ENCODE peak calls at places on chromosomes 5 and 9, in ten cellular contexts. Q is SK-N-SH, H is GM23248, F is Karpas-422, L is PC-9, N is OCI-LY7, K is hepatocyte, X is MM.1S, C is HCT116, M is GM23338. R is an unnamed sample. For H3K9me2, the result is how much of the 10 kb centered on the place peaks cover.

GRCh38 chr9:127091526-127091925 is 30.9 kb downstream of the ANGPTL2 start:
- DNase-seq in Q (no peak), H (no peak), F (no peak), L (no peak), N (no peak), K (no peak), X (no peak), C (no peak), M (no peak), R (no peak)

GRCh38 chr5:179033004-179033580 is 9.5 kb downstream of the ZNF879 start:
- DNase-seq in Q (no peak), H (peak), F (no peak), L (no peak), N (no peak), K (no peak), X (no peak), C (no peak), M (no peak), R (no peak)

GRCh38 chr9:87184956-87185642 is 237.8 kb upstream of the GAS1 start:
- DNase-seq in Q (no peak), H (peak), F (no peak), L (no peak), N (no peak), K (no peak), X (no peak), C (no peak), M (no peak), R (no peak)

GRCh38 chr5:13359326-13359725 is 585.2 kb downstream of the DNAH5 start:
- DNase-seq in Q (no peak), H (peak), F (no peak), L (no peak), N (no peak), K (no peak), X (no peak), C (no peak), M (no peak), R (peak)

GRCh38 chr9:129321511-129322021 is 143.5 kb upstream of the IER5L start:
- DNase-seq in Q (no peak), H (no peak), F (no peak), L (no peak), N (no peak), K (no peak), X (no peak), C (no peak), M (no peak), R (no peak)

GRCh38 chr5:80211292-80211691 is 44.6 kb downstream of the SERINC5 start:
- DNase-seq in Q (no peak), H (no peak), F (no peak), L (no peak), N (no peak), K (no peak), X (no peak), C (no peak), M (no peak), R (no peak)

GRCh38 chr5:164809831-164810230 is 1304.4 kb downstream of the MAT2B start:
- DNase-seq in Q (no peak), H (no peak), F (no peak), L (no peak), N (no peak), K (no peak), X (no peak), C (no peak), M (no peak), R (no peak)

GRCh38 chr5:131256507-131256823 is 7.4 kb upstream of the CDC42SE2 start:
- DNase-seq in Q (no peak), H (no peak), F (no peak), L (no peak), N (no peak), K (no peak), X (no peak), C (no peak), M (no peak), R (no peak)

GRCh38 chr5:17203329-17204132 is 13.9 kb upstream of the BASP1 start:
- DNase-seq in Q (peak), H (peak), F (peak), L (peak), N (peak), K (peak), X (peak), C (peak), M (peak), R (peak)

GRCh38 chr5:93887678-93888077 is 146.3 kb upstream of the POU5F2 start:
- DNase-seq in Q (no peak), H (no peak), F (no peak), L (no peak), N (no peak), K (no peak), X (no peak), C (no peak), M (no peak), R (no peak)

GRCh38 chr5:5209510-5210286 is 69.6 kb downstream of the ADAMTS16 start:
- DNase-seq in Q (no peak), H (no peak), F (no peak), L (no peak), N (no peak), K (no peak), X (no peak), C (no peak), M (no peak), R (no peak)

GRCh38 chr9:86322973-86323644 is 31.1 kb downstream of the TUT7 start:
- DNase-seq in Q (no peak), H (peak), F (no peak), L (no peak), N (no peak), K (no peak), X (no peak), C (no peak), M (no peak), R (peak)

GRCh38 chr9:135476981-135477380 is 2.6 kb upstream of the PPP1R26 start:
- DNase-seq in Q (no peak), H (peak), F (no peak), L (peak), N (no peak), K (no peak), X (no peak), C (no peak), M (no peak), R (no peak)

GRCh38 chr5:96332535-96333396 is 100.3 kb downstream of the PCSK1 start:
- DNase-seq in Q (no peak), H (no peak), F (no peak), L (no peak), N (no peak), K (no peak), X (no peak), C (no peak), M (no peak), R (no peak)

GRCh38 chr9:129290606-129291005 is 112.5 kb upstream of the IER5L start:
- DNase-seq in Q (no peak), H (no peak), F (no peak), L (no peak), N (no peak), K (no peak), X (no peak), C (no peak), M (no peak), R (no peak)

GRCh38 chr5:10854526-10855277 is 93.7 kb upstream of the DAP start:
- DNase-seq in Q (no peak), H (peak), F (no peak), L (no peak), N (no peak), K (no peak), X (no peak), C (no peak), M (no peak), R (no peak)

GRCh38 chr5:176414704-176415103 is 1.6 kb downstream of the CLTB start:
- DNase-seq in Q (no peak), H (no peak), F (no peak), L (peak), N (no peak), K (no peak), X (no peak), C (no peak), M (no peak), R (peak)

GRCh38 chr9:4680750-4681149 is 1.4 kb downstream of the CDC37L1 start:
- DNase-seq in Q (no peak), H (peak), F (no peak), L (no peak), N (no peak), K (no peak), X (no peak), C (no peak), M (no peak), R (no peak)

GRCh38 chr9:21919377-21920362 is 74.5 kb downstream of the CDKN2A start:
- DNase-seq in Q (peak), H (peak), F (no peak), L (no peak), N (peak), K (no peak), X (peak), C (peak), M (no peak), R (peak)

GRCh38 chr9:127382541-127382940 is 14.4 kb upstream of the SLC2A8 start:
- DNase-seq in Q (no peak), H (no peak), F (no peak), L (no peak), N (no peak), K (no peak), X (no peak), C (no peak), M (no peak), R (no peak)

GRCh38 chr9:86942352-86943222 is 4.7 kb downstream of the GAS1 start:
- DNase-seq in Q (no peak), H (no peak), F (no peak), L (no peak), N (no peak), K (no peak), X (no peak), C (no peak), M (peak), R (no peak)

GRCh38 chr5:73266925-73267775 is 94.2 kb downstream of the TMEM174 start:
- DNase-seq in Q (no peak), H (peak), F (no peak), L (no peak), N (no peak), K (no peak), X (no peak), C (no peak), M (no peak), R (no peak)

GRCh38 chr9:133524146-133524545 is 613 bp downstream of the MYMK start:
- DNase-seq in Q (no peak), H (no peak), F (no peak), L (no peak), N (no peak), K (no peak), X (no peak), C (no peak), M (no peak), R (no peak)

GRCh38 chr5:73215891-73216610 is 43.1 kb downstream of the TMEM174 start:
- DNase-seq in Q (peak), H (peak), F (no peak), L (peak), N (no peak), K (peak), X (peak), C (peak), M (peak), R (peak)

GRCh38 chr5:116502616-116503015 is 72.0 kb downstream of the SEMA6A start:
- DNase-seq in Q (no peak), H (no peak), F (no peak), L (no peak), N (no peak), K (no peak), X (no peak), C (no peak), M (no peak), R (no peak)

GRCh38 chr5:73370076-73370475 is 78.5 kb downstream of the FOXD1 start:
- DNase-seq in Q (no peak), H (peak), F (no peak), L (no peak), N (no peak), K (no peak), X (no peak), C (no peak), M (no peak), R (no peak)

GRCh38 chr9:18821794-18822193 is 211.2 kb downstream of the SAXO1 start:
- DNase-seq in Q (no peak), H (no peak), F (no peak), L (no peak), N (no peak), K (peak), X (no peak), C (no peak), M (peak), R (peak)

GRCh38 chr5:176851871-176852270 is 41.5 kb downstream of the UNC5A start:
- DNase-seq in Q (no peak), H (no peak), F (no peak), L (no peak), N (no peak), K (no peak), X (no peak), C (no peak), M (no peak), R (no peak)

GRCh38 chr9:113695901-113696300 is 180.2 kb upstream of the ZNF618 start:
- DNase-seq in Q (no peak), H (peak), F (no peak), L (no peak), N (no peak), K (no peak), X (no peak), C (peak), M (no peak), R (peak)

DNA sequence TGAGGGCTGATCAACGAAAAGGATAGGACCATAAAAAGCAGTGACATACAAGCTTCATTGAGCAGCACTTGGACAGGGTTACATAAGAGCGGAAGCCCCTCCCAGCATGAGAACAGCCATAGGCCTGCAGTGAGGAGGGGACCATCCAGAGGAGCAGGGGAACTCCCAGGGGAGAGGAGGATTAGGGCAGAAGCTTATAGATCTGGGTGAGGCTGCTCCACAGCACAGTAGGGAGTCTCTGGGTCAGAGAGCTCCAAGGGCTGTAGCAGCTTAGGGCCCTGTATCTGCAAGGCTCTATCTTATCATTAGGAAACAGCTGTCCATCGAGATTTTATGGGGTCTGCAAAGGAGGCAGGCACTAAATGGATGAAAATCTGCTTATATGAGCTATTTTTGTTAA is 186.6 kb downstream of the DOCK8 start:
- DNase-seq in Q (no peak), H (no peak), F (no peak), L (no peak), N (no peak), K (no peak), X (no peak), C (no peak), M (no peak), R (no peak)
- H3K9me2 ChIP-seq in Q (under half), H (under half), F (under half), L (under half), N (under half), K (under half), X (under half), C (under half), M (under half), R (under half)

DNA sequence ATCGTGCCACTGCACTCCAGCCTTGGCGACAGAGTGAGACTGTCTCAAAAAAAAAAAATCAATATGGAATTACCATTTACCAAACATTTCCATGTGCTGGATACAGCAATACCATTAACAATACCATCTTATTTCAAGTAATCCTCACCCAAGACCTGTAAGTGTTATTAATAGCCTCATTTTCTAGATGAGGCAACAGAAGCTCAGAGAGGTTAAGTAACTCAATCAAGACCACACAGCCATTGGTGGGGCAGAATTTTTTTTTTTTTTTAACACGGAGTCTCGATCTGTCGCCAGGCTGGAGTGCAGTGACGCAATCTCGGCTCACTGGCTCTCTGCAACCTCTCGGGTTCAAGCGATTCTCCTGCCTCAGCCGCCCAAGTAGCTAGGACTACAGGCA is 3.6 kb upstream of the FIBCD1 start:
- DNase-seq in Q (no peak), H (no peak), F (no peak), L (no peak), N (no peak), K (no peak), X (no peak), C (no peak), M (no peak), R (no peak)
- H3K9me2 ChIP-seq in Q (under half), H (under half), F (under half), L (under half), N (under half), K (under half), X (under half), C (under half), M (under half), R (under half)

DNA sequence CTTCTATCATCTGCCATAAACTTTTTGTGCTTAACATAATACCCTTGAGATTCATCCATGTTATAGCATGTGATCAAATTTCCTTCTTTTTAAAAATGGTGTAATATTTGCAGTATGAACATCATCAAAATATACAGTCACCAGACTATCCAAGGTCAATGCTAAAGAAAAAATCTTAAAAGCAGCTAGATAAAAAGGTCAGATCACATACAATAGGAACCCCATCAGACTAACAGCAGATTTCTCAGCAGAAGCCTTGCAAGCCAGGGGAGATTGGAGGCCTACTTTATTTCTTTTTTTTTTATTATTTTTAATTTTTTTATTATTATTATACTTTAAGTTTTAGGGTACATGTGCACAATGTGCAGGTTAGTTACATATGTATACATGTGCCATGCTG is 37.2 kb downstream of the FAM170A start:
- DNase-seq in Q (no peak), H (no peak), F (no peak), L (no peak), N (no peak), K (no peak), X (no peak), C (no peak), M (no peak), R (no peak)
- H3K9me2 ChIP-seq in Q (under half), H (under half), F (under half), L (under half), N (under half), K (under half), X (under half), C (under half), M (under half), R (under half)

GRCh38 chr9:33695299-33695698 is 100.1 kb upstream of the PRSS3 start:
- DNase-seq in Q (no peak), H (no peak), F (no peak), L (no peak), N (no peak), K (no peak), X (no peak), C (no peak), M (no peak), R (no peak)

GRCh38 chr9:33695856-33696255 is 99.5 kb upstream of the PRSS3 start:
- DNase-seq in Q (no peak), H (no peak), F (no peak), L (no peak), N (no peak), K (no peak), X (no peak), C (no peak), M (no peak), R (no peak)

GRCh38 chr9:33686942-33687341 is 108.4 kb upstream of the PRSS3 start:
- DNase-seq in Q (no peak), H (no peak), F (no peak), L (no peak), N (no peak), K (no peak), X (no peak), C (no peak), M (no peak), R (no peak)

GRCh38 chr9:33687779-33688178 is 107.6 kb upstream of the PRSS3 start:
- DNase-seq in Q (no peak), H (no peak), F (no peak), L (peak), N (no peak), K (peak), X (no peak), C (no peak), M (no peak), R (no peak)

DNA sequence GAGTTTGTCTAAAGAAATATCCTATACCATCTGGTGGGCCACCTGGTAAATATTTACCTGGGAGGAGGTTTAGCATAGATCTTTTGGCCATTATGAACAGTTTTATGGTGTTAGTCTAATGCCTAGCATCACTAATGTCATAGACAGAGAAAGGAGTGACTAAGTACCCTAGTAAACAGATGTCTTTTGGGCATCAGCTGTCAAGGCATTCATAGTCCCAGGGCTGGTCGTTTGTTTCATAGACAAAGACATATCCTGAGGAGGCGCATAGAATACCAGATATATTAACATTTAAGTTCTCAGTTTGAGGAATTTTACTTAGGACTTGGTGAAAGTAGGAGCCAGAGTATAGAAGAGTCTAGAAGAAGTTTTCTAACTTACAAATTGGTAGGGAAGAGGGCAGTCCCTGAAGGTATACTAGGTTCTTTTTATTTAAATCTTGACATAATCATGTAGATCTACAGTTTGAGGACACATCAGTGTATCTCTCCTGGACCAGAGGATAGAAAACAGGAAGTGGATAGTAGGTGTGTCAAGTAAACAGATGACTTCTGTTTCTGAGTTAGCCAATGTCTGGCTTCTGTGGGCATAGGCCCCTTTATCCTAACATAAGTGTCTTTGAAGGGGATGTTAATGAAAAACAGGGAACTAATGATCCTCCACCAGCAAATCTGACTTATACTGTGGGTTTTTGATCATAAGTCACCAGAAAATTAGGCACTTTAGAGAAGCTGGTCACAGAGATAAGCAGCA is 105.0 kb upstream of the PRSS3 start:
- DNase-seq in Q (no peak), H (no peak), F (no peak), L (no peak), N (no peak), K (no peak), X (no peak), C (no peak), M (no peak), R (no peak)
- H3K9me2 ChIP-seq in Q (under half), H (under half), F (under half), L (under half), N (under half), K (under half), X (under half), C (under half), M (under half), R (under half)

GRCh38 chr9:121830441-121831140 is 179.2 kb downstream of the DAB2IP start:
- DNase-seq in Q (no peak), H (no peak), F (no peak), L (no peak), N (no peak), K (no peak), X (no peak), C (no peak), M (no peak), R (no peak)
- H3K9me2 ChIP-seq in Q (under half), H (under half), F (under half), L (under half), N (under half), K (under half), X (under half), C (under half), M (under half), R (under half)